ENCODE peak calls at places on chromosomes 13 and 19, in nine cellular contexts. T is colonic mucosa; F is thoracic aorta; U is psoas muscle; B is heart left ventricle; D is CD8-positive, alpha-beta T cell; G is IMR-90; Y is heart right ventricle; A is left lung. M is an unnamed sample. For H3K4me1 and H3K27me3, the result is how much of the 10 kb centered on the place peaks cover.

GRCh38 chr19:44141191-44142013 is at the start of gene ZNF234:
- DNase-seq in T (peak), F (peak), U (peak), B (peak), D (peak), G (peak), Y (peak), A (peak), M (peak)

GRCh38 chr19:41753159-41753558 is 2.2 kb upstream of the CEACAM6 start:
- DNase-seq in T (peak), F (no peak), U (peak), B (peak), D (peak), G (no peak), Y (no peak), A (peak), M (no peak)

GRCh38 chr19:39969266-39969665 is 1.7 kb upstream of the PSMC4 start:
- DNase-seq in T (peak), F (no peak), U (no peak), B (no peak), D (no peak), G (peak), Y (no peak), A (no peak), M (peak)

GRCh38 chr19:9849786-9850185 is 14.7 kb downstream of the PIN1 start:
- DNase-seq in T (no peak), F (no peak), U (no peak), B (no peak), D (no peak), G (no peak), Y (no peak), A (no peak), M (no peak)

GRCh38 chr13:108274718-108275117 is 5.2 kb downstream of the TNFSF13B start:
- DNase-seq in T (no peak), F (no peak), U (no peak), B (no peak), D (no peak), G (no peak), Y (no peak), A (no peak), M (no peak)

GRCh38 chr19:42075616-42076374 is at the start of gene ZNF574:
- DNase-seq in T (peak), F (peak), U (peak), B (peak), D (peak), G (peak), Y (peak), A (peak), M (peak)

GRCh38 chr19:38710416-38710702 is 33.9 kb downstream of the CAPN12 start:
- DNase-seq in T (no peak), F (no peak), U (no peak), B (no peak), D (no peak), G (no peak), Y (no peak), A (no peak), M (no peak)

GRCh38 chr13:48801255-48801654 is 147.5 kb downstream of the CYSLTR2 start:
- DNase-seq in T (no peak), F (no peak), U (no peak), B (no peak), D (no peak), G (peak), Y (no peak), A (no peak), M (no peak)

GRCh38 chr13:113646921-113647340 is 11.1 kb downstream of the ATP4B start:
- DNase-seq in T (no peak), F (no peak), U (no peak), B (no peak), D (no peak), G (no peak), Y (no peak), A (no peak), M (no peak)

GRCh38 chr13:39038569-39038898 is 278 bp downstream of the NHLRC3 start:
- DNase-seq in T (peak), F (no peak), U (no peak), B (no peak), D (peak), G (no peak), Y (no peak), A (no peak), M (peak)

GRCh38 chr13:36124236-36124822 is 6.9 kb downstream of the DCLK1 start:
- DNase-seq in T (no peak), F (no peak), U (no peak), B (peak), D (no peak), G (peak), Y (peak), A (peak), M (no peak)

GRCh38 chr19:7870571-7871279 is 3.5 kb downstream of the PRR36 start:
- DNase-seq in T (peak), F (no peak), U (peak), B (peak), D (peak), G (no peak), Y (peak), A (peak), M (peak)

GRCh38 chr13:33206425-33206824 is 79.1 kb downstream of the STARD13 start:
- DNase-seq in T (no peak), F (no peak), U (no peak), B (no peak), D (no peak), G (peak), Y (no peak), A (no peak), M (no peak)

GRCh38 chr13:97976551-97977375 is 23.3 kb downstream of the IPO5 start:
- DNase-seq in T (peak), F (peak), U (no peak), B (no peak), D (no peak), G (no peak), Y (peak), A (no peak), M (peak)

GRCh38 chr13:29976535-29976934 is 126.1 kb upstream of the UBL3 start:
- DNase-seq in T (no peak), F (no peak), U (no peak), B (no peak), D (no peak), G (no peak), Y (no peak), A (no peak), M (no peak)

GRCh38 chr19:48308695-48309586 is 16.4 kb upstream of the EMP3 start:
- DNase-seq in T (no peak), F (no peak), U (no peak), B (no peak), D (no peak), G (no peak), Y (no peak), A (no peak), M (no peak)

GRCh38 chr13:39554371-39554770 is 48.6 kb downstream of the LHFPL6 start:
- DNase-seq in T (no peak), F (no peak), U (no peak), B (no peak), D (no peak), G (no peak), Y (no peak), A (no peak), M (no peak)

GRCh38 chr19:3249408-3249807 is 24.9 kb downstream of the CELF5 start:
- DNase-seq in T (no peak), F (no peak), U (no peak), B (no peak), D (no peak), G (no peak), Y (no peak), A (no peak), M (no peak)

GRCh38 chr19:41957838-41958366 is 1.2 kb downstream of the RABAC1 start:
- DNase-seq in T (peak), F (no peak), U (peak), B (peak), D (no peak), G (peak), Y (peak), A (peak), M (peak)

GRCh38 chr19:7618771-7619510 is 10.4 kb downstream of the XAB2 start:
- DNase-seq in T (peak), F (no peak), U (no peak), B (no peak), D (no peak), G (no peak), Y (no peak), A (peak), M (no peak)

GRCh38 chr13:40206241-40207109 is 460.0 kb downstream of the FOXO1 start:
- DNase-seq in T (no peak), F (no peak), U (no peak), B (no peak), D (no peak), G (peak), Y (no peak), A (no peak), M (peak)

GRCh38 chr19:5789886-5790572 is 934 bp downstream of the DUS3L start:
- DNase-seq in T (no peak), F (no peak), U (no peak), B (no peak), D (no peak), G (no peak), Y (no peak), A (no peak), M (peak)

GRCh38 chr19:17915940-17916593 is 16.7 kb upstream of the CCDC124 start:
- DNase-seq in T (peak), F (no peak), U (no peak), B (no peak), D (no peak), G (no peak), Y (no peak), A (no peak), M (peak)

GRCh38 chr19:51194527-51195315 is 30.2 kb upstream of the CD33 start:
- DNase-seq in T (no peak), F (no peak), U (no peak), B (no peak), D (no peak), G (no peak), Y (no peak), A (no peak), M (peak)

GRCh38 chr13:98226520-98226919 is 49.5 kb upstream of the RNF113B start:
- DNase-seq in T (no peak), F (no peak), U (no peak), B (no peak), D (no peak), G (no peak), Y (no peak), A (no peak), M (no peak)

GRCh38 chr13:49062297-49062896 is 86.7 kb downstream of the FNDC3A start:
- DNase-seq in T (no peak), F (no peak), U (no peak), B (no peak), D (no peak), G (peak), Y (no peak), A (no peak), M (no peak)

GRCh38 chr13:97242755-97243497 is 20.8 kb downstream of the MBNL2 start:
- DNase-seq in T (no peak), F (no peak), U (peak), B (peak), D (no peak), G (no peak), Y (no peak), A (no peak), M (no peak)

DNA sequence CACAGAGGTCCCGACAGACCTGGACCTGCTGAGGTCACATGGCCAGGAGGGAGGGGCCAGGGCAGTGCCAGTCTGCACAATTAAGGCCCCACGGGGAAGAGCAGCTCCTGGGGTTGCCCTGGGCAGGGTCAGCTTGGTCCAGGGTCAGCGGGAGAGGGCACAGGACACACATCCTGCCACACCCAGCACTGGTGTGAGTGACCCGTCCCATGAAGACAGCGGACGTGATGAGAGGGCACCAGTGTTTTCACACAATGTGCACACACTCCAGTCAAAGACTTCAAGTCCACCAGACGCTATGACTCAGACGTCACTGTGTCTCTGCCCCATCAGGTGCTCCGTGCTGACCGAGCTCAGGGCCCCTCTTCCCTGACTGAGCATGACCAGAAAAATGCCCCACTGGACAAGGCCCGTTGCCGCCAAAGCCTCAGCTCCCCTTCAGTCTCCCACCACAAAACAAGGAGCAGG is 4.2 kb downstream of the TMEM259 start:
- DNase-seq in T (peak), F (no peak), U (no peak), B (no peak), D (no peak), G (peak), Y (no peak), A (no peak), M (peak)
- H3K4me1 ChIP-seq in T (under half), F (half or more), U (half or more), B (half or more), D (under half), G (under half), Y (half or more), A (under half), M (under half)

DNA sequence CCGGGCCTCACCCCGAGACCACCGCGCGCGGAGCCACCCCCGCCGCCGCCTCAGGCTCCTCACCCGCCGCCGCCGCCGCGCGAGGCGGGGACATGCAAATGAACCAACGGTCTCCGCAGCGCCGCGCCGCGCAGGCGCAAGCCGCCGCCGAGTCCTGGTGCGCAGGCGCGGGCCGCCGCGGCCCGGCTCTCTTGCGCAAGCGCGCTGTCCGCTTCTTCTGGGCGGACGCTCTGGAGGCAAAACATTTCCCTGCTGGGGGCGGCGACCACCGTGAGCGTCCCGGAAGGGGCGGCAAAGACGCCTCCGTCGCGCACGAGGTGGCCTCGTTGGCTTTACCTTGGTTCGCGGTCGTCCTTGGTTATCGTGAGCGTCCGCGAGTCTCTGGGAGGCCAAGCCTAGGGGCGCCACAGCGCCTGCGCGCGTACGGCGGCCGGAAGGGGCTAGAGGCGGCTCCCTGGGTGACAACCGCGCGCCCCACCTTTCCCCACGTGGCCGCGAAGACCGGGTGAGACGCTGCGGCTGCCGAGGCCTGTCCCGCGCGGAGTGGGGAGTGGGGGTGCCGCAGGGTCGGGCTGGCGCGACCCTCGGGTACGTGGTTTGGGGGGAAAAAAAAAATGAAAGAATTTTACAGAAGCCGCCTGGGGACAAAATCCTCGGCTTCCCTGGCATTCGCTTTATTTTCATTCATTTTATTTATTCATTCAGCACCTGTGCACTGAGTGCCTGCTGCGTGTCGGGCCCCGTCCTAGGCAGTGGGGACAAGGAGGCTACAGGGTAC is at the start of the genes ARMC6 and SUGP2:
- DNase-seq in T (peak), F (peak), U (peak), B (peak), D (peak), G (peak), Y (peak), A (peak), M (peak)
- TF ChIP-seq CTCF in T (no peak), F (no peak), U (peak), B (no peak), D (no peak), G (no peak), Y (peak), A (no peak), M (no peak)

GRCh38 chr19:45391871-45392665 is 12.8 kb downstream of the PPP1R13L start:
- DNase-seq in T (no peak), F (no peak), U (no peak), B (no peak), D (no peak), G (no peak), Y (no peak), A (no peak), M (no peak)
- H3K27me3 ChIP-seq in T (under half), F (under half), U (under half), B (under half), D (under half), G (under half), Y (under half), A (under half), M (under half)

GRCh38 chr13:95226932-95227718 is 74.1 kb downstream of the ABCC4 start:
- DNase-seq in T (no peak), F (no peak), U (no peak), B (no peak), D (no peak), G (no peak), Y (no peak), A (no peak), M (no peak)

GRCh38 chr13:95228130-95228529 is 73.1 kb downstream of the ABCC4 start:
- DNase-seq in T (no peak), F (no peak), U (no peak), B (no peak), D (no peak), G (no peak), Y (no peak), A (no peak), M (no peak)

GRCh38 chr13:95226051-95226450 is 75.2 kb downstream of the ABCC4 start:
- DNase-seq in T (no peak), F (no peak), U (no peak), B (no peak), D (no peak), G (no peak), Y (no peak), A (no peak), M (no peak)

GRCh38 chr13:95224064-95224463 is 77.2 kb downstream of the ABCC4 start:
- DNase-seq in T (no peak), F (no peak), U (no peak), B (no peak), D (no peak), G (no peak), Y (no peak), A (no peak), M (no peak)

DNA sequence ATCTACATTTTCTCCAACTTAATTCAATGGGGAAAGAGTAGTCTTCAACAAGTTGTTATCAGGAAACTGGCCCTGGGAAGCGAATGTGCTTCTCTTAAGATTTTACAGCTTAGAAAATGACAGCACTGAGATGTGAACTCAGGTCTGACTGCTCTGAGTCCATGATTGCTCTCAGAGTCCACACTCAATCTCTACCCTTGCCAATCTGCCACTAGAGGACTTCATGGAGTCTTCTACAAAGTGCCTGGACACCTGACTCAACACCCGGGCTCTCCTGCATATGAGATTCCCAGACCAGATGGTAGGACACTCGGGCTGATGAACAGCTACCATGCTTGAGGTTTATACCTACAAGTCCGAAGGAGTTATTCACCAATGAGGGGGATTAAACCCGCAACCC is 74.8 kb downstream of the ABCC4 start:
- DNase-seq in T (no peak), F (no peak), U (no peak), B (no peak), D (no peak), G (no peak), Y (no peak), A (no peak), M (no peak)
- H3K4me1 ChIP-seq in T (under half), F (under half), U (under half), B (under half), D (under half), G (under half), Y (under half), A (under half), M (under half)

DNA sequence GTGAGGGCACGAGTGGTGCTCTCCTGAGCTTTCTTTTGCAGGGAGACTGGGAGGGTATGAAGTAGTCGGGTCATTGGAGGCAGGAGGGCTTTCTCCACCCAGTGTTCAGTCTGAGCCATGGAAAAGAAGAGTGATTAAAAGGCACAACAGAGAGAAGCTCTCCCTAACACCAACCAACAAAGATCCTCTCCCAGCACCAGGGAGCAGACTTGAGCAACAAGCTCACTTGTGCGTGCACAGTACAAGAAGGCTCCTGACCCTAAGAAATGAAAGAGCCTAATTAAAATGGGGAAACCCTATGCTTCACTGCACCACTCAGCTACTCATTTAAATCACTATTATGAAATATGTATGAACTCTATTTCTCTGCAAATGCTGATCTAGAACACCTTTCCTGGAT is 276.3 kb upstream of the SOX21 start:
- DNase-seq in T (no peak), F (no peak), U (no peak), B (no peak), D (no peak), G (no peak), Y (no peak), A (no peak), M (no peak)
- TF ChIP-seq CTCF in T (no peak), F (no peak), U (no peak), B (no peak), D (no peak), G (no peak), Y (no peak), A (no peak), M (peak)

GRCh38 chr13:109608503-109608902 is 177.9 kb downstream of the IRS2 start:
- DNase-seq in T (no peak), F (no peak), U (no peak), B (no peak), D (no peak), G (no peak), Y (no peak), A (no peak), M (no peak)

GRCh38 chr13:109610517-109610916 is 175.9 kb downstream of the IRS2 start:
- DNase-seq in T (peak), F (no peak), U (no peak), B (peak), D (no peak), G (no peak), Y (peak), A (peak), M (no peak)

GRCh38 chr13:109605846-109606245 is 180.5 kb downstream of the IRS2 start:
- DNase-seq in T (no peak), F (no peak), U (no peak), B (no peak), D (no peak), G (no peak), Y (no peak), A (no peak), M (no peak)

GRCh38 chr13:109606404-109607028 is 179.9 kb downstream of the IRS2 start:
- DNase-seq in T (no peak), F (no peak), U (no peak), B (no peak), D (no peak), G (no peak), Y (no peak), A (no peak), M (no peak)

DNA sequence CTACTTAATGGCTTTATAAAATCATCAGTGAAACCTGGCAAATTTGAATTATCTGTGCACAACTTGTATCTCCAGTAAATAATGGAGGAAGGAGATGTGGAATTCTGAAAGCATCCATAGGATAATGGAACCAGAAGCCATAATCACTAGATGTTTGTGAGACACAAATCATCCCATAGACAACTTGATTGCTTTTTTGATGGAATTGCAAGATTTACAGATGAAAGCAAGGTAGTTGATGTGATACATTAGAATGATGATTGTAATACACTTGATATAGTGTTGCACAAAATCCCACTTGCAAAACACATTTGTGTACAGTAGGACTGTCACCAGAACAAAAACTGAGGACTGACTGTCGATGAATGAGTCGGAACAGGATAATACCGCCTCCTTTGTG is 178.4 kb downstream of the IRS2 start:
- DNase-seq in T (no peak), F (no peak), U (no peak), B (no peak), D (no peak), G (no peak), Y (no peak), A (no peak), M (no peak)
- H3K27me3 ChIP-seq in T (under half), F (under half), U (under half), B (under half), D (under half), G (under half), Y (under half), A (under half), M (under half)

M was measured in foreskin keratinocyte.